ENCODE peak calls at places on chromosomes 6 and 20, in six cellular contexts. O, G, N, M, R and Z are unnamed samples.

GRCh38 chr6:7042056-7042653 is 65.6 kb upstream of the RREB1 start:
- DNase-seq in N (no peak), R (no peak), G (no peak), O (no peak), M (peak; percentile 36), Z (no peak)

GRCh38 chr20:46070215-46070910 is 19.4 kb downstream of the NCOA5 start:
- DNase-seq in N (peak; percentile 23), M (peak; percentile 86), G (no peak), O (no peak), R (no peak), Z (peak; percentile 61)

GRCh38 chr6:44297063-44298038 is 15.8 kb downstream of the AARS2 start:
- DNase-seq in M (peak; percentile 35), N (no peak), R (no peak), O (peak; percentile 21), G (no peak), Z (peak; percentile 24)

GRCh38 chr20:56244259-56244658 is 4.3 kb upstream of the MC3R start:
- DNase-seq in O (no peak), R (no peak), N (no peak), M (no peak), G (no peak), Z (no peak)

GRCh38 chr20:63641146-63641791 is 12.0 kb downstream of the STMN3 start:
- DNase-seq in G (no peak), M (no peak), N (no peak), O (peak; percentile 29), R (no peak), Z (no peak)

GRCh38 chr20:16378712-16379111 is 194.5 kb downstream of the KIF16B start:
- DNase-seq in G (no peak), M (no peak), R (no peak), O (no peak), N (no peak), Z (no peak)

GRCh38 chr6:137432054-137432545 is 62.1 kb downstream of the OLIG3 start:
- DNase-seq in R (no peak), O (no peak), M (no peak), N (no peak), G (no peak), Z (no peak)

GRCh38 chr6:157831424-157832249 is 8.6 kb downstream of the SNX9 start:
- DNase-seq in R (no peak), M (no peak), N (no peak), G (no peak), O (no peak), Z (peak; percentile 41)

GRCh38 chr6:68468244-68468884 is 166.7 kb upstream of the ADGRB3 start:
- DNase-seq in R (no peak), N (no peak), M (peak; percentile 3), O (no peak), G (no peak), Z (no peak)

GRCh38 chr6:43738267-43738676 is 31.7 kb upstream of the VEGFA start:
- DNase-seq in O (no peak), M (no peak), G (no peak), N (no peak), R (no peak), Z (no peak)

GRCh38 chr20:23011008-23011721 is 23.9 kb upstream of the SSTR4 start:
- DNase-seq in O (no peak), N (no peak), R (no peak), G (no peak), M (no peak), Z (no peak)

GRCh38 chr6:137223370-137224131 is 4.4 kb upstream of the IFNGR1 start:
- DNase-seq in M (peak; percentile 97), N (no peak), O (peak; percentile 12), G (no peak), R (peak; percentile 56), Z (no peak)

GRCh38 chr20:2920473-2920872 is 47.2 kb downstream of the PTPRA start:
- DNase-seq in O (peak; percentile 7), N (no peak), M (no peak), G (no peak), R (no peak), Z (no peak)

GRCh38 chr6:125781307-125781868 is 9.4 kb upstream of the NCOA7 start:
- DNase-seq in O (no peak), G (no peak), R (no peak), M (peak; percentile 55), N (no peak), Z (peak; percentile 43)

GRCh38 chr20:6714202-6714800 is 53.2 kb upstream of the BMP2 start:
- DNase-seq in R (no peak), G (no peak), M (no peak), N (no peak), O (no peak), Z (no peak)

GRCh38 chr6:33570806-33571636 is 9.1 kb downstream of the BAK1 start:
- DNase-seq in M (peak; percentile 64), N (no peak), R (peak; percentile 80), G (peak; percentile 74), O (peak; percentile 59), Z (peak; percentile 64)

GRCh38 chr6:117495873-117496272 is 13.4 kb downstream of the DCBLD1 start:
- DNase-seq in R (no peak), O (peak; percentile 35), G (no peak), N (no peak), M (peak; percentile 59), Z (peak; percentile 45)

GRCh38 chr6:117498159-117498558 is 15.7 kb downstream of the DCBLD1 start:
- DNase-seq in O (peak; percentile 83), M (peak; percentile 84), N (no peak), G (no peak), R (no peak), Z (peak; percentile 72)

GRCh38 chr6:117495425-117495824 is 13.0 kb downstream of the DCBLD1 start:
- DNase-seq in R (no peak), G (no peak), N (no peak), O (peak; percentile 33), M (no peak), Z (no peak)

GRCh38 chr6:117496383-117496990 is 14.0 kb downstream of the DCBLD1 start:
- DNase-seq in N (no peak), M (peak; percentile 78), G (no peak), R (no peak), O (peak; percentile 96), Z (peak; percentile 55)

DNA sequence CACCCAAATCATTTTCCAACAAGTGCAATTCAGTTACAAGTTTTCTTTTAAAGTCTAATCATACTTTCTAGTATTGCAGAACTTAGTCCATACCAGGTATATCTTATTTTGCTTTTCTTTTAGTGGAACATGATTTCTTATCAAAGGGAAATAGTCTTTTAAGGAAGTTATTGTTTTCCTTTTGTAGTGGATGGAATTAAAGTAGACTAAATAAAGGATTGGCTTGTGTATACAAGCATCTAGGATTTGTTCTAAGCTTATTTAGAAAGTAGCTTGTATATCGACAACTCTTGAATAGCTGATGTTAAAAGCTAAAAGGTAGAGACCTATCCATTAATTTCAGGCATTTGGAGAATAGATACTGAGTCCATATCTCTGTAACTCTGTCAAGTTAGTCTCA is 14.8 kb downstream of the DCBLD1 start:
- DNase-seq in N (no peak), O (no peak), G (no peak), R (no peak), M (no peak), Z (no peak)
- H3K4me3 ChIP-seq in N (no peak overlapping the region), O (no peak overlapping the region), G (no peak overlapping the region), R (no peak overlapping the region), M (no peak overlapping the region), Z (no peak overlapping the region)

GRCh38 chr20:4782373-4782772 is 60.7 kb downstream of the PRND start:
- DNase-seq in R (no peak), M (no peak), O (no peak), G (no peak), N (no peak), Z (peak; percentile 3)

GRCh38 chr20:4776079-4776630 is 54.4 kb downstream of the PRND start:
- DNase-seq in N (no peak), R (no peak), M (no peak), G (no peak), O (no peak), Z (no peak)

GRCh38 chr20:4781211-4781610 is 59.5 kb downstream of the PRND start:
- DNase-seq in R (no peak), M (no peak), O (no peak), G (no peak), N (no peak), Z (no peak)

GRCh38 chr20:4781637-4782349 is 60.1 kb downstream of the PRND start:
- DNase-seq in N (no peak), R (no peak), M (no peak), O (no peak), G (no peak), Z (no peak)

DNA sequence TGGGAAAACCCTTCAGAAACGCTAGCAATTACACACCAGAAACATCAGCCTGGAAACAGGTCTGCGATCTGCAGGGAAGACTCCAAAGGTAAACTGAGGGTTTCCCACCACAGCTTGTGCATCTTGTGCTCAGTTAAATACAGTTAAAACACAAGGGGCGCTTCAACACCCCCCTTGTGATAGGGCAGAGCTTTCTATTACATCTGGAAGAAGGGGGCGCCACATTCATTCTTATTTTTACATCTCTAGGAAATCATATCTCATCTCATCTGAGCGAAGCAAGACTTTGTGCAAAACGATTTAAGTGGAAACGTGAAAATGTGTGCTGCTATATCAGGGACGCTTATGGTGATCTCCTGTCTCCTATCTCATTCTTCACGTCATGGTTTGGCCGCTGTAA is 58.5 kb downstream of the PRND start:
- DNase-seq in N (no peak), O (no peak), G (no peak), R (no peak), M (no peak), Z (no peak)
- TF ChIP-seq CTCF in N (no peak), O (no peak), G (no peak), R (no peak), M (no peak), Z (no peak)

GRCh38 chr20:59004763-59005522 is 2.1 kb downstream of the CTSZ start:
- DNase-seq in R (peak; percentile 73), N (no peak), M (no peak), O (no peak), G (peak; percentile 38), Z (no peak)

GRCh38 chr20:59004493-59004762 is 2.6 kb downstream of the CTSZ start:
- DNase-seq in O (no peak), M (no peak), N (no peak), R (no peak), G (no peak), Z (no peak)

GRCh38 chr20:59006167-59006863 is 739 bp downstream of the CTSZ start:
- DNase-seq in O (peak; percentile 8), M (no peak), N (no peak), R (no peak), G (peak; percentile 17), Z (peak; percentile 9)

GRCh38 chr20:59006864-59007757 is at the start of gene CTSZ:
- DNase-seq in R (peak; percentile 61), M (peak; percentile 34), O (peak; percentile 13), N (no peak), G (peak; percentile 11), Z (peak; percentile 37)

DNA sequence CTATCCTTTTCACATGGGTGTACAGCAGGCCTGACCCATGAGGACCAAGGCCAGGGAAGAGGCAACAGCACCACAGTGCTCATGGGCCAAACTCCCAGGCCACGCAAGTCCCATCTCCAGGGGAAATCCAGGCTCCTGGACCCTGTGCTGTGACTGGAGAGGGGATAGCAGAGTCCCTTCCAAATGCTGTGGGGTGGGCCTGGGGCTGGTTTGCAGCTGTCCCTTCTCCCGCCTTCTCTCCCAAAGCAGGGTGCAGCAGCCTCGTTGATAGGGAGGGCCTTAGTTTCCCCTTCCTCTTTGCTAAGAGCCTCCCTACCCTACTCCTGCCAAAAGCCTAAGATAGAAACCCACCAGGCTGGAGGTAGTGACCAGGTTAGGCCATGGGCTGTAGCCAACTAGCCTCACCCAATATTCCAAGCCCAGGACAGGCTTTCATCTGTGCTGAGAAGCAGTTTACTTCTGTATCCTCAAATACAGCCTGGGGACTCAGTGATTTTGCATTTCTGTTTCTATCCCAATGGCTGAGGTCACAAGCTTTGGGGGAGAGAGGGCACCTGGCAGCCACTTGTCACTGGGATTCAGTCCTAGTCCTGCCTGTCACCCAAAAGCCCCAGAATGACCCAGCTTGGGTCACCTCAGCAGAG is 1.4 kb downstream of the CTSZ start:
- DNase-seq in O (no peak), M (no peak), N (no peak), R (no peak), G (peak; percentile 9), Z (no peak)
- H3K4me3 ChIP-seq in O (peak overlapping the region; percentile 70), M (peak overlapping the region; percentile 69), N (peak overlapping the region; percentile 96), R (peak overlapping the region; percentile 78), G (peak overlapping the region; percentile 72), Z (peak overlapping the region; percentile 78)

GRCh38 chr6:143513410-143513809 is 1.9 kb upstream of the FUCA2 start:
- DNase-seq in M (no peak), G (no peak), R (no peak), O (no peak), N (no peak), Z (no peak)
- TF ChIP-seq CTCF in M (peak; percentile 32), G (no peak), R (no peak), O (peak; percentile 21), N (peak; percentile 49), Z (peak; percentile 45)